ENCODE peak calls at places on chromosome 18, in nine cellular contexts. One of them, this sample, is unnamed.
A peak's percentile ranks its signal among the peaks of the same experiment; 100 is the strongest.

GRCh38 chr18:23191952-23192662 is 56.8 kb downstream of the CABLES1 start:
- DNase-seq in ovary: peak; percentile 86
- DNase-seq in brain microvascular endothelial cell: peak; percentile 70
- DNase-seq in omental fat pad: no peak
- DNase-seq in PC-3: peak; percentile 26
- DNase-seq in AG10803: peak; percentile 80
- DNase-seq in B cell: no peak
- DNase-seq in upper lobe of right lung: no peak
- DNase-seq in AG04449: peak; percentile 54
- DNase-seq in this sample: peak; percentile 10

GRCh38 chr18:9688036-9688741 is 19.9 kb upstream of the RAB31 start:
- DNase-seq in B cell: no peak
- DNase-seq in brain microvascular endothelial cell: peak; percentile 75
- DNase-seq in omental fat pad: no peak
- DNase-seq in AG04449: no peak
- DNase-seq in PC-3: peak; percentile 23
- DNase-seq in AG10803: no peak
- DNase-seq in upper lobe of right lung: no peak
- DNase-seq in ovary: no peak
- DNase-seq in this sample: no peak

GRCh38 chr18:51751901-51752300 is 554.4 kb upstream of the MEX3C start:
- DNase-seq in omental fat pad: no peak
- DNase-seq in AG04449: no peak
- DNase-seq in ovary: no peak
- DNase-seq in AG10803: no peak
- DNase-seq in PC-3: no peak
- DNase-seq in B cell: no peak
- DNase-seq in brain microvascular endothelial cell: no peak
- DNase-seq in upper lobe of right lung: no peak
- DNase-seq in this sample: no peak

GRCh38 chr18:53534203-53534602 is 690.3 kb downstream of the MBD2 start:
- DNase-seq in ovary: no peak
- DNase-seq in omental fat pad: no peak
- DNase-seq in AG04449: no peak
- DNase-seq in B cell: no peak
- DNase-seq in AG10803: no peak
- DNase-seq in brain microvascular endothelial cell: no peak
- DNase-seq in PC-3: no peak
- DNase-seq in upper lobe of right lung: no peak
- DNase-seq in this sample: no peak

GRCh38 chr18:63994783-63995399 is 25.0 kb downstream of the SERPINB8 start:
- DNase-seq in upper lobe of right lung: no peak
- DNase-seq in AG04449: no peak
- DNase-seq in B cell: peak; percentile 57
- DNase-seq in ovary: no peak
- DNase-seq in PC-3: peak; percentile 62
- DNase-seq in AG10803: peak; percentile 67
- DNase-seq in omental fat pad: peak; percentile 47
- DNase-seq in brain microvascular endothelial cell: peak; percentile 56
- DNase-seq in this sample: peak; percentile 24

GRCh38 chr18:48230459-48231113 is 178.6 kb downstream of the ZBTB7C start:
- DNase-seq in AG10803: peak; percentile 38
- DNase-seq in omental fat pad: no peak
- DNase-seq in upper lobe of right lung: peak; percentile 82
- DNase-seq in PC-3: peak; percentile 48
- DNase-seq in B cell: no peak
- DNase-seq in ovary: no peak
- DNase-seq in brain microvascular endothelial cell: peak; percentile 60
- DNase-seq in AG04449: no peak
- DNase-seq in this sample: no peak

GRCh38 chr18:67525328-67526110 is 9.0 kb upstream of the DSEL start:
- DNase-seq in upper lobe of right lung: no peak
- DNase-seq in brain microvascular endothelial cell: peak; percentile 95
- DNase-seq in ovary: peak; percentile 74
- DNase-seq in PC-3: peak; percentile 93
- DNase-seq in omental fat pad: no peak
- DNase-seq in AG10803: peak; percentile 99
- DNase-seq in AG04449: peak; percentile 94
- DNase-seq in B cell: no peak
- DNase-seq in this sample: peak; percentile 90

GRCh38 chr18:51461956-51462355 is 264.5 kb upstream of the MEX3C start:
- DNase-seq in B cell: no peak
- DNase-seq in omental fat pad: no peak
- DNase-seq in AG04449: no peak
- DNase-seq in brain microvascular endothelial cell: no peak
- DNase-seq in ovary: no peak
- DNase-seq in PC-3: no peak
- DNase-seq in upper lobe of right lung: no peak
- DNase-seq in AG10803: peak; percentile 6
- DNase-seq in this sample: no peak

GRCh38 chr18:44609210-44609941 is 71.3 kb upstream of the SETBP1 start:
- DNase-seq in PC-3: no peak
- DNase-seq in omental fat pad: no peak
- DNase-seq in AG10803: no peak
- DNase-seq in upper lobe of right lung: no peak
- DNase-seq in AG04449: no peak
- DNase-seq in ovary: no peak
- DNase-seq in brain microvascular endothelial cell: no peak
- DNase-seq in B cell: no peak
- DNase-seq in this sample: no peak

GRCh38 chr18:66599190-66599589 is 4.7 kb downstream of the CDH19 start:
- DNase-seq in omental fat pad: no peak
- DNase-seq in AG04449: no peak
- DNase-seq in AG10803: no peak
- DNase-seq in PC-3: peak; percentile 60
- DNase-seq in brain microvascular endothelial cell: no peak
- DNase-seq in ovary: no peak
- DNase-seq in B cell: no peak
- DNase-seq in upper lobe of right lung: no peak
- DNase-seq in this sample: no peak

GRCh38 chr18:61628085-61628484 is 264.7 kb downstream of the RNF152 start:
- DNase-seq in PC-3: peak; percentile 26
- DNase-seq in ovary: no peak
- DNase-seq in brain microvascular endothelial cell: no peak
- DNase-seq in omental fat pad: no peak
- DNase-seq in upper lobe of right lung: no peak
- DNase-seq in AG04449: no peak
- DNase-seq in AG10803: peak; percentile 28
- DNase-seq in B cell: no peak
- DNase-seq in this sample: no peak

GRCh38 chr18:5890606-5891360 is 4.5 kb downstream of the TMEM200C start:
- DNase-seq in AG04449: no peak
- DNase-seq in brain microvascular endothelial cell: no peak
- DNase-seq in ovary: peak; percentile 35
- DNase-seq in B cell: peak; percentile 80
- DNase-seq in omental fat pad: no peak
- DNase-seq in upper lobe of right lung: peak; percentile 79
- DNase-seq in PC-3: peak; percentile 56
- DNase-seq in AG10803: no peak
- DNase-seq in this sample: no peak

GRCh38 chr18:79769698-79770500 is 27.8 kb upstream of the KCNG2 start:
- DNase-seq in PC-3: no peak
- DNase-seq in ovary: no peak
- DNase-seq in omental fat pad: peak; percentile 8
- DNase-seq in AG04449: no peak
- DNase-seq in AG10803: no peak
- DNase-seq in brain microvascular endothelial cell: no peak
- DNase-seq in B cell: no peak
- DNase-seq in upper lobe of right lung: peak; percentile 51
- DNase-seq in this sample: no peak

GRCh38 chr18:76252880-76253279 is 242.2 kb downstream of the ZNF516 start:
- DNase-seq in AG04449: no peak
- DNase-seq in brain microvascular endothelial cell: no peak
- DNase-seq in omental fat pad: no peak
- DNase-seq in upper lobe of right lung: no peak
- DNase-seq in ovary: no peak
- DNase-seq in PC-3: no peak
- DNase-seq in AG10803: peak; percentile 10
- DNase-seq in B cell: no peak
- DNase-seq in this sample: no peak

GRCh38 chr18:62883937-62884735 is 168.8 kb downstream of the PHLPP1 start:
- DNase-seq in upper lobe of right lung: no peak
- DNase-seq in AG10803: no peak
- DNase-seq in ovary: no peak
- DNase-seq in AG04449: no peak
- DNase-seq in B cell: no peak
- DNase-seq in PC-3: peak; percentile 45
- DNase-seq in omental fat pad: no peak
- DNase-seq in brain microvascular endothelial cell: no peak
- DNase-seq in this sample: no peak
- TF ChIP-seq CTCF in upper lobe of right lung: no peak
- TF ChIP-seq CTCF in AG10803: no peak
- TF ChIP-seq CTCF in ovary: no peak
- TF ChIP-seq CTCF in AG04449: no peak
- TF ChIP-seq CTCF in B cell: no peak
- TF ChIP-seq CTCF in PC-3: no peak
- TF ChIP-seq CTCF in omental fat pad: no peak
- TF ChIP-seq CTCF in brain microvascular endothelial cell: no peak
- TF ChIP-seq CTCF in this sample: no peak

GRCh38 chr18:3966985-3967856 is 487.9 kb downstream of the DLGAP1 start:
- DNase-seq in AG04449: peak; percentile 24
- DNase-seq in omental fat pad: no peak
- DNase-seq in brain microvascular endothelial cell: peak; percentile 31
- DNase-seq in upper lobe of right lung: no peak
- DNase-seq in PC-3: peak; percentile 29
- DNase-seq in B cell: no peak
- DNase-seq in AG10803: peak; percentile 45
- DNase-seq in ovary: no peak
- DNase-seq in this sample: no peak

GRCh38 chr18:3972291-3972985 is 482.7 kb downstream of the DLGAP1 start:
- DNase-seq in ovary: no peak
- DNase-seq in AG04449: no peak
- DNase-seq in omental fat pad: no peak
- DNase-seq in AG10803: no peak
- DNase-seq in B cell: no peak
- DNase-seq in brain microvascular endothelial cell: no peak
- DNase-seq in PC-3: no peak
- DNase-seq in upper lobe of right lung: no peak
- DNase-seq in this sample: no peak

GRCh38 chr18:3966246-3966984 is 488.7 kb downstream of the DLGAP1 start:
- DNase-seq in omental fat pad: no peak
- DNase-seq in AG04449: no peak
- DNase-seq in upper lobe of right lung: no peak
- DNase-seq in B cell: no peak
- DNase-seq in PC-3: no peak
- DNase-seq in ovary: no peak
- DNase-seq in AG10803: no peak
- DNase-seq in brain microvascular endothelial cell: no peak
- DNase-seq in this sample: no peak

GRCh38 chr18:3973191-3973590 is 481.9 kb downstream of the DLGAP1 start:
- DNase-seq in PC-3: no peak
- DNase-seq in omental fat pad: no peak
- DNase-seq in ovary: no peak
- DNase-seq in AG04449: no peak
- DNase-seq in AG10803: no peak
- DNase-seq in upper lobe of right lung: no peak
- DNase-seq in brain microvascular endothelial cell: no peak
- DNase-seq in B cell: no peak
- DNase-seq in this sample: no peak

GRCh38 chr18:3970929-3971328 is 484.2 kb downstream of the DLGAP1 start:
- DNase-seq in PC-3: no peak
- DNase-seq in AG10803: no peak
- DNase-seq in ovary: no peak
- DNase-seq in AG04449: no peak
- DNase-seq in brain microvascular endothelial cell: no peak
- DNase-seq in omental fat pad: no peak
- DNase-seq in B cell: no peak
- DNase-seq in upper lobe of right lung: no peak
- DNase-seq in this sample: no peak
- TF ChIP-seq CTCF in PC-3: no peak
- TF ChIP-seq CTCF in AG10803: no peak
- TF ChIP-seq CTCF in ovary: no peak
- TF ChIP-seq CTCF in AG04449: no peak
- TF ChIP-seq CTCF in brain microvascular endothelial cell: peak; percentile 42
- TF ChIP-seq CTCF in omental fat pad: no peak
- TF ChIP-seq CTCF in B cell: no peak
- TF ChIP-seq CTCF in upper lobe of right lung: no peak
- TF ChIP-seq CTCF in this sample: no peak

DNA sequence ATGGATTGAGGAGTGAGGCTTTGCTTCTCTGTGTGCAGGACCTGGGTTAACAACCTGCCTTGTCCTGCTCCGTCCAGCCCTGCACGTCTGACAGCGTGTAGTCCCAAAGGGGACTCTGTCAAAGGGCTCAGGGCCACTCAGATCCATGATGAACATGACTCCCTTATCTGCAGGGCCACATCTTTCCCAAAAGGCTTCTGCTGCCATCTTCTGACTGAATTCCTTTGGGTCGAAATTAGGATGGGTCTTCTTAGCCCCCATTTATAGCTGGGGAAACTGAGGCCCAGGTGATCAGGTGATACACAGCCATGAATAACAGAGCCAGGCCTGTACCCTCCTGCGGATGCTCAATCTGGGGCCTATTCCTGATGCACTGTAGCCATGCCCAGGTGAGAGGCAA is 109.2 kb downstream of the CELF4 start:
- DNase-seq in B cell: no peak
- DNase-seq in upper lobe of right lung: no peak
- DNase-seq in brain microvascular endothelial cell: no peak
- DNase-seq in PC-3: no peak
- DNase-seq in ovary: no peak
- DNase-seq in AG04449: no peak
- DNase-seq in AG10803: no peak
- DNase-seq in omental fat pad: no peak
- DNase-seq in this sample: no peak
- TF ChIP-seq CTCF in B cell: no peak
- TF ChIP-seq CTCF in upper lobe of right lung: no peak
- TF ChIP-seq CTCF in brain microvascular endothelial cell: no peak
- TF ChIP-seq CTCF in PC-3: no peak
- TF ChIP-seq CTCF in ovary: no peak
- TF ChIP-seq CTCF in AG04449: no peak
- TF ChIP-seq CTCF in AG10803: peak; percentile 32
- TF ChIP-seq CTCF in omental fat pad: no peak
- TF ChIP-seq CTCF in this sample: peak; percentile 19

GRCh38 chr18:11506871-11507270 is 102.5 kb upstream of the SLC35G4 start:
- DNase-seq in B cell: no peak
- DNase-seq in PC-3: no peak
- DNase-seq in omental fat pad: no peak
- DNase-seq in upper lobe of right lung: no peak
- DNase-seq in AG10803: no peak
- DNase-seq in ovary: no peak
- DNase-seq in AG04449: no peak
- DNase-seq in brain microvascular endothelial cell: peak; percentile 32
- DNase-seq in this sample: no peak

GRCh38 chr18:11514267-11514666 is 95.1 kb upstream of the SLC35G4 start:
- DNase-seq in B cell: no peak
- DNase-seq in brain microvascular endothelial cell: no peak
- DNase-seq in ovary: no peak
- DNase-seq in omental fat pad: no peak
- DNase-seq in AG10803: peak; percentile 15
- DNase-seq in PC-3: no peak
- DNase-seq in AG04449: no peak
- DNase-seq in upper lobe of right lung: no peak
- DNase-seq in this sample: no peak

GRCh38 chr18:11516988-11517630 is 92.3 kb upstream of the SLC35G4 start:
- DNase-seq in ovary: no peak
- DNase-seq in PC-3: no peak
- DNase-seq in omental fat pad: no peak
- DNase-seq in AG10803: peak; percentile 60
- DNase-seq in upper lobe of right lung: no peak
- DNase-seq in AG04449: no peak
- DNase-seq in B cell: no peak
- DNase-seq in brain microvascular endothelial cell: no peak
- DNase-seq in this sample: no peak

GRCh38 chr18:11511434-11512095 is 97.8 kb upstream of the SLC35G4 start:
- DNase-seq in upper lobe of right lung: no peak
- DNase-seq in PC-3: no peak
- DNase-seq in B cell: no peak
- DNase-seq in ovary: no peak
- DNase-seq in AG04449: no peak
- DNase-seq in AG10803: no peak
- DNase-seq in brain microvascular endothelial cell: no peak
- DNase-seq in omental fat pad: no peak
- DNase-seq in this sample: no peak

GRCh38 chr18:11512096-11513030 is 97.0 kb upstream of the SLC35G4 start:
- DNase-seq in PC-3: peak; percentile 23
- DNase-seq in omental fat pad: no peak
- DNase-seq in brain microvascular endothelial cell: peak; percentile 22
- DNase-seq in B cell: no peak
- DNase-seq in AG10803: peak; percentile 21
- DNase-seq in upper lobe of right lung: no peak
- DNase-seq in ovary: no peak
- DNase-seq in AG04449: no peak
- DNase-seq in this sample: no peak
- TF ChIP-seq CTCF in PC-3: peak; percentile 48
- TF ChIP-seq CTCF in omental fat pad: no peak
- TF ChIP-seq CTCF in brain microvascular endothelial cell: peak; percentile 55
- TF ChIP-seq CTCF in B cell: no peak
- TF ChIP-seq CTCF in AG10803: peak; percentile 37
- TF ChIP-seq CTCF in upper lobe of right lung: no peak
- TF ChIP-seq CTCF in ovary: no peak
- TF ChIP-seq CTCF in AG04449: peak; percentile 43
- TF ChIP-seq CTCF in this sample: peak; percentile 29

This sample was measured in AG09319.